ENCODE peak calls at places on chromosomes 2 and 18, in eight cellular contexts. U is H9, G is H1, C is IMR-90, Y is HCT116, W is GM23248, F is mammary epithelial cell, S is colonic mucosa. B is an unnamed sample.
A peak's percentile ranks its signal among the peaks of the same experiment; 100 is the strongest.

GRCh38 chr2:218405365-218406208 is 5.9 kb downstream of the CTDSP1 start:
- DNase-seq in Y (no peak), W (no peak), G (peak; percentile 63), F (no peak), U (no peak), S (peak; percentile 63), C (no peak), B (no peak)

GRCh38 chr2:47321411-47322031 is 81.4 kb upstream of the MSH2 start:
- DNase-seq in F (no peak), Y (no peak), W (no peak), S (no peak), C (peak; percentile 62), U (no peak), G (no peak), B (no peak)

GRCh38 chr2:221614274-221614673 is 42.2 kb upstream of the EPHA4 start:
- DNase-seq in W (no peak), S (no peak), U (no peak), G (no peak), Y (no peak), C (no peak), F (no peak), B (no peak)

GRCh38 chr2:147181351-147182029 is 663.3 kb upstream of the ACVR2A start:
- DNase-seq in W (no peak), G (no peak), F (peak; percentile 38), U (no peak), C (no peak), S (no peak), Y (no peak), B (no peak)

GRCh38 chr2:37786854-37787253 is 115.4 kb upstream of the CDC42EP3 start:
- DNase-seq in F (peak; percentile 95), U (no peak), G (no peak), Y (no peak), C (no peak), W (no peak), S (peak; percentile 36), B (no peak)

GRCh38 chr2:219125225-219125885 is 35.3 kb downstream of the NHEJ1 start:
- DNase-seq in F (peak; percentile 90), S (peak; percentile 83), G (no peak), Y (peak; percentile 94), U (no peak), C (peak; percentile 88), W (peak; percentile 93), B (peak; percentile 97)

GRCh38 chr2:29261003-29261402 is 145.8 kb downstream of the CLIP4 start:
- DNase-seq in C (no peak), F (no peak), Y (no peak), G (no peak), U (no peak), S (no peak), W (no peak), B (no peak)

GRCh38 chr18:67302043-67302442 is 214.5 kb downstream of the DSEL start:
- DNase-seq in W (peak; percentile 49), C (peak; percentile 51), G (no peak), Y (no peak), U (no peak), F (peak; percentile 39), S (no peak), B (peak; percentile 28)

GRCh38 chr18:53906681-53907080 is 317.8 kb downstream of the MBD2 start:
- DNase-seq in F (no peak), U (no peak), Y (no peak), C (no peak), W (peak; percentile 52), G (no peak), S (no peak), B (peak; percentile 66)

GRCh38 chr2:31434911-31435310 is 20.4 kb upstream of the XDH start:
- DNase-seq in U (no peak), G (no peak), S (no peak), Y (no peak), F (peak; percentile 44), C (peak; percentile 17), W (peak; percentile 45), B (no peak)

GRCh38 chr18:79952996-79953559 is 1.6 kb upstream of the SLC66A2 start:
- DNase-seq in Y (no peak), W (no peak), U (peak; percentile 65), G (peak; percentile 73), F (no peak), C (no peak), S (peak; percentile 69), B (no peak)

GRCh38 chr2:186848873-186849578 is at the start of gene ZSWIM2:
- DNase-seq in G (peak; percentile 95), U (peak; percentile 96), Y (no peak), F (peak; percentile 76), S (peak; percentile 20), C (peak; percentile 88), W (peak; percentile 92), B (peak; percentile 85)

GRCh38 chr18:23406271-23406787 is 46.8 kb upstream of the RIOK3 start:
- DNase-seq in C (peak; percentile 40), W (peak; percentile 58), U (no peak), Y (no peak), G (no peak), S (no peak), F (peak; percentile 9), B (peak; percentile 81)

GRCh38 chr2:99940963-99941362 is 201.4 kb downstream of the AFF3 start:
- DNase-seq in W (no peak), F (no peak), S (no peak), G (no peak), C (peak; percentile 65), U (no peak), Y (no peak), B (peak; percentile 89)

GRCh38 chr2:196652869-196653268 is 13.4 kb downstream of the CCDC150 start:
- DNase-seq in W (no peak), F (no peak), U (no peak), G (no peak), Y (no peak), S (no peak), C (no peak), B (no peak)

GRCh38 chr2:218384975-218385374 is 2.9 kb downstream of the SLC11A1 start:
- DNase-seq in F (no peak), G (no peak), S (no peak), C (no peak), W (no peak), Y (no peak), U (no peak), B (no peak)

GRCh38 chr2:109185338-109185737 is 56.3 kb downstream of the SH3RF3 start:
- DNase-seq in C (peak; percentile 95), Y (no peak), G (no peak), W (peak; percentile 87), F (peak; percentile 41), U (no peak), S (no peak), B (peak; percentile 76)

GRCh38 chr2:109187711-109188484 is 58.9 kb downstream of the SH3RF3 start:
- DNase-seq in S (no peak), U (no peak), F (no peak), C (no peak), W (no peak), Y (no peak), G (no peak), B (no peak)

GRCh38 chr2:109186656-109187250 is 57.7 kb downstream of the SH3RF3 start:
- DNase-seq in U (no peak), F (no peak), S (no peak), C (no peak), G (no peak), Y (no peak), W (no peak), B (no peak)

GRCh38 chr2:109184368-109184767 is 55.4 kb downstream of the SH3RF3 start:
- DNase-seq in U (no peak), S (no peak), F (no peak), G (no peak), W (no peak), Y (no peak), C (no peak), B (no peak)

DNA sequence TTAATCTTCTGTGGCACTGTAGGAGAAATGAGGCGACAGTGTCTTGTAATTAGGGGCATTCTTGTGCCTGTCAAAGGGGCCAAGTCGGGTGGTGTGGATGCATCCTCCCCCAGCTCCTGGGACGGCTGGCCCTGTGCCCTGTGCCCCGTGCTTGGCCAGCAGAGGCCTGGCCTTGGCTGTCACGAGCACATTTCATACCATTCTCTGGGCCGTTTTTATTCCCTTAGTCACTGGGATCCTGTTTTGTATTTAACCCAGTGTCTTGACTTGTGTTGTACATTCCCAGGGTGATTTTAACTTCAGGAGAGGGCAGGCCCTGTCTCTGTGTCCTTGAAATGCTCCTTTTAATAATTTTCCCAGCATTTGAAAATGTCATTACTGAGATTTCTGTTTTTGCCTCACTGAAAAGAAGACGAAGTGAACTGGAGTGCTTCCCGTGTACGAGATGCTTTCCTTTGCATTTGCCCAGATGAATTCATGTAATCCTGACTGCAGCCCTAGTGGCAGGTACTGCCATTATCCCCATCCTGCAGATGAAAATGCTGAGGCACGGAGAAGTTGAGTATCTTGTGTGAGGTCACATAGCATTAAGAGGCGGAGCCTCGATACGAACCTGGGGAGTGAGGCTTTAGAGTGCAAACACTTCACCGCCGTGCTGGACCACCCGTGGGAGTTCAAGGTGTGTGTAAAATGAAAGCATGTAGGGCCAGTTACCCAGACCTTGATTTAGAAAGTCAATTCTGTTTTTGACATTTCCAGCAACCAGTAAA is 57.0 kb downstream of the SH3RF3 start:
- DNase-seq in U (no peak), C (peak; percentile 85), G (no peak), S (no peak), F (no peak), Y (no peak), W (peak; percentile 87), B (peak; percentile 78)
- H3K9ac ChIP-seq in U (no peak overlapping the region), C (peak overlapping the region; percentile 51), G (no peak overlapping the region), S (no peak overlapping the region), F (no peak overlapping the region), Y (no peak overlapping the region), W (peak overlapping the region; percentile 77), B (peak overlapping the region; percentile 58)

DNA sequence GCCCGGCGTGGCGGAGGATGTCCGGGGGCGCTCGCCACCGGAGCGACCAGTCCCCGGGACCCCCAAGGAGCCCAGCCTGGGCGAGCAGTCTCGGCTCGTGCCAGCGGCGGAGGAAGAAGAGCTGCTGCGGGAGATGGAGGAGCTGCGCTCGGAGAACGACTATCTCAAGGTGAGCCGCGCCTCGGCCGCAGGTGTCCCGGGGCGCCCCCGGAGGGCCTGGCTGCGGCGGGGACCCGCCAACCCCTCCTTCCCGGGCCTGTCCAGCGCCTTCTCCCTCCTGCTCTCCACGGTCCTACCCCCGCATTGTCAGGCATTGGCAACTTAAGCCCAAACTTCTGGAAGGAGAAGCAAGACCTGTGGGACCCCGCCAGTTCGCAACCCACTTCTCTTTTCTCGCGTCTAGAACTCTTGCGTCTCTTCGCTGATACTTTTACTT is 1.2 kb downstream of the MTCL1 start:
- DNase-seq in Y (no peak), U (no peak), F (no peak), S (no peak), C (peak; percentile 16), G (no peak), W (peak; percentile 49), B (no peak)
- H3K9ac ChIP-seq in Y (peak overlapping the region; percentile 65), U (peak overlapping the region; percentile 46), F (peak overlapping the region; percentile 73), S (no peak overlapping the region), C (peak overlapping the region; percentile 91), G (peak overlapping the region; percentile 27), W (peak overlapping the region; percentile 86), B (peak overlapping the region; percentile 92)

DNA sequence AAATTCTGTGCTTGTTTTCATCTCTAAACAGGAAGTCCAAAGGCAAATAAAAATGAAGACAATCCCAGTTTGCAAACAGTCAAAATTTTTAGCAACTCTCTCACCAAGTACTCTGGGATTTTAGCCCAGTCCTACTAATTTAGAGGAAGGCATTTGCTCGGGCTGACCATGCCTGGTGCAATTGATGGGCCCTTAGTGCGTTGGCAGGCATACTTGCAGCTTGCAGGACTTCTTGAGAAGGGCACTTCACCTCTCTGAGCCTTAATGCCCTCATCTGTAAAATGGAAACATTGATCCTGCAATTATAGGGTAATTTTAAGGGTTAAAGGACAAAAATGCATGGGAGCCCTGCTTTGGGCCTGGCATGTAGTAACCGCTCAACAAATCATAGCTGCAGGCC is 114.0 kb upstream of the SPRED2 start:
- DNase-seq in C (no peak), W (peak; percentile 35), Y (no peak), S (no peak), U (no peak), G (no peak), F (no peak), B (no peak)
- H3K9ac ChIP-seq in C (no peak overlapping the region), W (no peak overlapping the region), Y (no peak overlapping the region), S (no peak overlapping the region), U (no peak overlapping the region), G (no peak overlapping the region), F (no peak overlapping the region), B (no peak overlapping the region)

GRCh38 chr2:208175069-208175842 is 11.9 kb upstream of the CRYGA start:
- DNase-seq in C (peak; percentile 71), W (peak; percentile 93), U (peak; percentile 80), S (peak; percentile 81), Y (peak; percentile 75), G (peak; percentile 82), F (peak; percentile 72), B (peak; percentile 56)
- H3K9ac ChIP-seq in C (no peak overlapping the region), W (no peak overlapping the region), U (no peak overlapping the region), S (no peak overlapping the region), Y (no peak overlapping the region), G (no peak overlapping the region), F (no peak overlapping the region), B (no peak overlapping the region)

B was measured in astrocyte.